ENCODE peak calls at places on chromosomes 16 and 17, in four cellular contexts. B is A172; R is kidney glomerular epithelial cell; N is CD8-positive, alpha-beta T cell. E is an unnamed sample.

GRCh38 chr16:48053346-48053745 is 102.4 kb downstream of the ABCC12 start:
- DNase-seq in R (peak), N (no peak), B (peak), E (no peak)

GRCh38 chr16:7246578-7246977 is 86.1 kb upstream of the RBFOX1 start:
- DNase-seq in B (no peak), R (peak), N (no peak), E (peak)

GRCh38 chr17:45333702-45334092 is 16.9 kb upstream of the MAP3K14 start:
- DNase-seq in N (no peak), B (no peak), R (no peak), E (no peak)

GRCh38 chr17:10186771-10187425 is 11.5 kb downstream of the GAS7 start:
- DNase-seq in N (no peak), B (no peak), R (no peak), E (no peak)

GRCh38 chr17:17414316-17414937 is 62.4 kb upstream of the MED9 start:
- DNase-seq in N (no peak), B (no peak), R (no peak), E (no peak)

GRCh38 chr16:1438229-1439057 is 5.9 kb downstream of the CCDC154 start:
- DNase-seq in N (no peak), R (no peak), B (no peak), E (no peak)

GRCh38 chr16:3508736-3509135 is 7.9 kb downstream of the CLUAP1 start:
- DNase-seq in B (peak), R (no peak), N (no peak), E (no peak)

GRCh38 chr17:40329981-40330794 is 21.2 kb downstream of the RARA start:
- DNase-seq in R (no peak), B (peak), N (no peak), E (no peak)

GRCh38 chr17:59746849-59747445 is 39.5 kb downstream of the VMP1 start:
- DNase-seq in R (peak), B (peak), N (no peak), E (peak)

GRCh38 chr17:57201481-57201880 is 54.8 kb upstream of the MSI2 start:
- DNase-seq in B (no peak), R (no peak), N (no peak), E (no peak)

GRCh38 chr17:77210946-77211541 is 70.3 kb downstream of the SEC14L1 start:
- DNase-seq in R (no peak), N (no peak), B (no peak), E (no peak)

GRCh38 chr16:12419151-12419550 is 384.5 kb downstream of the CPPED1 start:
- DNase-seq in R (no peak), B (no peak), N (no peak), E (no peak)

GRCh38 chr16:67372664-67373063 is 20.6 kb downstream of the TPPP3 start:
- DNase-seq in B (peak), R (no peak), N (no peak), E (no peak)

GRCh38 chr17:76670020-76670707 is 26.6 kb upstream of the ST6GALNAC1 start:
- DNase-seq in R (peak), B (no peak), N (no peak), E (peak)

GRCh38 chr17:76909971-76910760 is 42.0 kb downstream of the MGAT5B start:
- DNase-seq in B (peak), N (no peak), R (peak), E (peak)

GRCh38 chr17:50506298-50506697 is 1.9 kb upstream of the MYCBPAP start:
- DNase-seq in N (no peak), B (no peak), R (no peak), E (no peak)

GRCh38 chr17:36470499-36470898 is 16.0 kb upstream of the ZNHIT3 start:
- DNase-seq in B (no peak), N (no peak), R (no peak), E (no peak)

GRCh38 chr17:78148286-78149016 is 2.3 kb downstream of the C17orf99 start:
- DNase-seq in R (no peak), B (no peak), N (no peak), E (no peak)

GRCh38 chr17:28335959-28336871 is 654 bp downstream of the TNFAIP1 start:
- DNase-seq in N (no peak), B (peak), R (peak), E (peak)

GRCh38 chr17:56751145-56751743 is 82.5 kb downstream of the C17orf67 start:
- DNase-seq in N (no peak), B (no peak), R (no peak), E (no peak)

GRCh38 chr16:82700541-82701240 is 73.9 kb downstream of the CDH13 start:
- DNase-seq in N (no peak), B (peak), R (no peak), E (no peak)

GRCh38 chr17:28725166-28725659 is 820 bp downstream of the TLCD1 start:
- DNase-seq in N (no peak), R (peak), B (peak), E (peak)

GRCh38 chr17:43040655-43041054 is 15.6 kb downstream of the RND2 start:
- DNase-seq in B (no peak), N (no peak), R (no peak), E (no peak)